ENCODE peak calls at places on chromosomes 2 and 18, in four cellular contexts. One of them, this sample, is unnamed.

GRCh38 chr2:74201596-74201995 is 3.2 kb downstream of the MTHFD2 start:
- DNase-seq in left lung: no peak
- DNase-seq in uterus: peak; percentile 67
- DNase-seq in cardiac muscle cell: no peak
- DNase-seq in this sample: no peak

GRCh38 chr2:136149011-136149410 is 31.1 kb upstream of the CXCR4 start:
- DNase-seq in left lung: no peak
- DNase-seq in cardiac muscle cell: no peak
- DNase-seq in uterus: no peak
- DNase-seq in this sample: no peak

GRCh38 chr18:23689616-23690504 is 607 bp downstream of the LAMA3 start:
- DNase-seq in left lung: peak; percentile 36
- DNase-seq in uterus: peak; percentile 26
- DNase-seq in cardiac muscle cell: peak; percentile 15
- DNase-seq in this sample: no peak

GRCh38 chr2:126658316-126658909 is 2.5 kb downstream of the GYPC start:
- DNase-seq in cardiac muscle cell: no peak
- DNase-seq in left lung: no peak
- DNase-seq in uterus: no peak
- DNase-seq in this sample: no peak

GRCh38 chr18:35289293-35290069 is 548 bp downstream of the ZSCAN30 start:
- DNase-seq in left lung: peak; percentile 40
- DNase-seq in cardiac muscle cell: peak; percentile 1
- DNase-seq in uterus: peak; percentile 35
- DNase-seq in this sample: peak; percentile 23

GRCh38 chr2:102304711-102305591 is 6.4 kb upstream of the IL1RL1 start:
- DNase-seq in cardiac muscle cell: peak; percentile 36
- DNase-seq in uterus: no peak
- DNase-seq in left lung: no peak
- DNase-seq in this sample: no peak

GRCh38 chr18:37393945-37394609 is 171.5 kb downstream of the CELF4 start:
- DNase-seq in left lung: peak; percentile 71
- DNase-seq in cardiac muscle cell: peak; percentile 85
- DNase-seq in uterus: peak; percentile 54
- DNase-seq in this sample: peak; percentile 7

GRCh38 chr2:10210336-10210735 is 87.8 kb downstream of the RRM2 start:
- DNase-seq in cardiac muscle cell: no peak
- DNase-seq in left lung: no peak
- DNase-seq in uterus: no peak
- DNase-seq in this sample: no peak

GRCh38 chr18:37844209-37844970 is 278.8 kb upstream of the CELF4 start:
- DNase-seq in uterus: no peak
- DNase-seq in left lung: no peak
- DNase-seq in cardiac muscle cell: no peak
- DNase-seq in this sample: no peak

GRCh38 chr2:226984461-226985226 is 148.8 kb downstream of the RHBDD1 start:
- DNase-seq in left lung: no peak
- DNase-seq in uterus: no peak
- DNase-seq in cardiac muscle cell: no peak
- DNase-seq in this sample: no peak

GRCh38 chr2:207161724-207162123 is 4.0 kb downstream of the KLF7 start:
- DNase-seq in uterus: no peak
- DNase-seq in cardiac muscle cell: no peak
- DNase-seq in left lung: no peak
- DNase-seq in this sample: no peak

GRCh38 chr2:175605989-175606841 is 395.9 kb downstream of the LNPK start:
- DNase-seq in cardiac muscle cell: no peak
- DNase-seq in left lung: no peak
- DNase-seq in uterus: no peak
- DNase-seq in this sample: no peak

GRCh38 chr2:152334701-152335015 is 316 bp upstream of the FMNL2 start:
- DNase-seq in uterus: no peak
- DNase-seq in left lung: no peak
- DNase-seq in cardiac muscle cell: no peak
- DNase-seq in this sample: no peak
- H3K4me3 ChIP-seq in uterus: peak overlapping the region; percentile 54
- H3K4me3 ChIP-seq in left lung: peak overlapping the region; percentile 89
- H3K4me3 ChIP-seq in cardiac muscle cell: peak overlapping the region; percentile 57
- H3K4me3 ChIP-seq in this sample: peak overlapping the region; percentile 91

DNA sequence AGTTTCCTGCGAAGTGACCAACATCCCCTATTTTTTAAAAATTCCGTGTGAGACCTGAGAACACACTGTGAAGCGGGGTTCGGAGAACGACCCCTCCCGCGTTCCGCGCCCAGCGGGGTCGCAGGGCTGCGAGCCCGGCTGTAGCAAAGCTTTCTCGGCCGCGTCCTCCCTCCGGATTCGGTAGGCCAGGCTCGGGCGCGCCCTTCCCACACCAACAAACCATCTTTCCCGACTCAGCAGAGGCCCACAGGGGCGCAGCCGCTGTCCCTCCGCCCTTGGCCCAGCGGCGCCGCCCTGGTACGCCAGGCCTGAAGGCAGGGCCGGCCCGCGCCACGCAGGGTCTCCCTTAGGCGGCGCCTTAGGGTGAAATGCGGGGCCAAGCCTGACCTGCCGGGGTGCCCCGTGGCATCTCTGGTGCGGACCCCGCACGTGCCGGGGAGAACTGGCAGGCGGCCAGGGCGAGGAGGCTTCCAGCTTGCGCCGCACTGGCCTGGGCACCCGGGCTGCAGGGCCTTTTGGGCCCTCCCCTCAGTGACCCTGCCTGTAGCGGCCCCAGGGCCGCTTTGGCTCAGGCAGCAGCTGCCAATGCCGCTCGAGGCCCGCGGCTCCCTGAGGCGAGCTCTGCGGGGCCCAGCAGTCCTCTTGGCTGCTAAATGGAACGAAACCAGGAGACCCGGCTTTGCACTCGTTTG is 8.3 kb downstream of the OTX1 start:
- DNase-seq in cardiac muscle cell: no peak
- DNase-seq in uterus: no peak
- DNase-seq in left lung: no peak
- DNase-seq in this sample: no peak
- H3K27me3 ChIP-seq in cardiac muscle cell: peaks cover 100% of the 10 kb centered on the region
- H3K27me3 ChIP-seq in uterus: peaks cover 55% of the 10 kb centered on the region
- H3K27me3 ChIP-seq in left lung: peaks cover 100% of the 10 kb centered on the region
- H3K27me3 ChIP-seq in this sample: peaks cover 8% of the 10 kb centered on the region

GRCh38 chr2:98935777-98936132 is 270 bp downstream of the CRACDL start:
- DNase-seq in left lung: no peak
- DNase-seq in uterus: no peak
- DNase-seq in cardiac muscle cell: no peak
- DNase-seq in this sample: no peak
- H3K4me3 ChIP-seq in left lung: peak overlapping the region; percentile 40
- H3K4me3 ChIP-seq in uterus: no peak overlapping the region
- H3K4me3 ChIP-seq in cardiac muscle cell: peak overlapping the region; percentile 39
- H3K4me3 ChIP-seq in this sample: no peak overlapping the region

GRCh38 chr2:219003267-219003634 is 10.0 kb upstream of the CRYBA2 start:
- DNase-seq in left lung: no peak
- DNase-seq in uterus: no peak
- DNase-seq in cardiac muscle cell: no peak
- DNase-seq in this sample: no peak
- H3K27me3 ChIP-seq in left lung: peaks cover 37% of the 10 kb centered on the region
- H3K27me3 ChIP-seq in uterus: peaks cover 19% of the 10 kb centered on the region
- H3K27me3 ChIP-seq in cardiac muscle cell: peaks cover 100% of the 10 kb centered on the region
- H3K27me3 ChIP-seq in this sample: peaks cover 66% of the 10 kb centered on the region

This sample was measured in SJSA1.